ENCODE peak calls at places on chromosomes 16 and 17, in four cellular contexts. X is body of pancreas; U is posterior cingulate gyrus; H is stimulated activated naive CD8-positive, alpha-beta T cell treated with anti-CD3 and anti-CD28 coated beads, Interleukin-15, Interleukin-2, amounts not matched to agents 100 U/mL and 50 U/mL, for 24 hours. Z is an unnamed sample.

GRCh38 chr16:9144106-9144505 is 52.7 kb downstream of the HAPSTR1 start:
- DNase-seq in U (no peak), H (no peak), X (no peak), Z (no peak)

GRCh38 chr17:16516594-16517018 is 24.6 kb upstream of the LRRC75A start:
- DNase-seq in H (no peak), X (no peak), U (peak; percentile 80), Z (peak; percentile 90)

GRCh38 chr16:68382296-68382718 is 66.0 kb downstream of the SMPD3 start:
- DNase-seq in H (peak; percentile 33), U (no peak), X (no peak), Z (no peak)

GRCh38 chr16:31106509-31107464 is 1.4 kb upstream of the BCKDK start:
- DNase-seq in U (no peak), X (no peak), H (no peak), Z (no peak)

GRCh38 chr17:50396261-50397110 is 837 bp downstream of the LRRC59 start:
- DNase-seq in U (no peak), H (peak; percentile 41), X (peak; percentile 85), Z (peak; percentile 17)

GRCh38 chr17:28675485-28675884 is 13.5 kb downstream of the SUPT6H start:
- DNase-seq in U (no peak), X (no peak), H (no peak), Z (no peak)

GRCh38 chr16:81796035-81796434 is 16.9 kb downstream of the PLCG2 start:
- DNase-seq in X (no peak), H (no peak), U (no peak), Z (no peak)

GRCh38 chr17:15171433-15172047 is 93.6 kb downstream of the PMP22 start:
- DNase-seq in H (peak; percentile 47), U (peak; percentile 72), X (peak; percentile 63), Z (peak; percentile 58)

GRCh38 chr16:29876578-29877249 is 13.7 kb upstream of the CDIPT start:
- DNase-seq in X (no peak), H (peak; percentile 58), U (no peak), Z (no peak)

GRCh38 chr16:26605872-26606271 is 460.9 kb upstream of the C16orf82 start:
- DNase-seq in X (no peak), H (no peak), U (no peak), Z (no peak)

GRCh38 chr16:89696598-89697128 is 4.8 kb downstream of the SPATA2L start:
- DNase-seq in U (no peak), X (no peak), H (peak; percentile 38), Z (no peak)

GRCh38 chr17:59572301-59572924 is 7.0 kb downstream of the DHX40 start:
- DNase-seq in X (no peak), H (peak; percentile 27), U (no peak), Z (no peak)

GRCh38 chr17:42010898-42011516 is 6.2 kb downstream of the DNAJC7 start:
- DNase-seq in X (no peak), H (no peak), U (no peak), Z (peak; percentile 16)

GRCh38 chr16:71746442-71747046 is 22.0 kb upstream of the PHLPP2 start:
- DNase-seq in H (no peak), X (no peak), U (no peak), Z (peak; percentile 18)

GRCh38 chr17:69305177-69305576 is 21.8 kb downstream of the ABCA5 start:
- DNase-seq in H (no peak), X (no peak), U (no peak), Z (no peak)

GRCh38 chr17:65855245-65855644 is 293.8 kb upstream of the AXIN2 start:
- DNase-seq in U (no peak), H (no peak), X (no peak), Z (no peak)

GRCh38 chr16:56632160-56632847 is at the start of gene MT1M:
- DNase-seq in U (peak; percentile 52), X (peak; percentile 69), H (no peak), Z (no peak)

GRCh38 chr16:5036228-5037156 is 2.8 kb upstream of the NAGPA start:
- DNase-seq in U (peak; percentile 42), X (no peak), H (no peak), Z (no peak)

GRCh38 chr16:14309001-14309886 is 238.1 kb downstream of the MRTFB start:
- DNase-seq in H (peak; percentile 38), X (peak; percentile 94), U (no peak), Z (peak; percentile 84)

GRCh38 chr17:36072431-36073121 is 8.5 kb downstream of the CCL18 start:
- DNase-seq in X (peak; percentile 49), U (no peak), H (peak; percentile 89), Z (peak; percentile 63)

GRCh38 chr17:21523482-21524210 is 147.5 kb downstream of the KCNJ12 start:
- DNase-seq in H (no peak), U (no peak), X (no peak), Z (no peak)

GRCh38 chr17:57152916-57153528 is 68.0 kb downstream of the AKAP1 start:
- DNase-seq in U (no peak), H (no peak), X (no peak), Z (peak; percentile 98)

Z was measured in foreskin melanocyte.